ENCODE peak calls at places on chromosomes 5 and 9, in seven cellular contexts. C is tibial artery, P is PC-9, X is endodermal cell, D is Peyer's patch, L is K562, Q is OCI-LY7. B is an unnamed sample.

GRCh38 chr5:100157066-100157465 is 378.1 kb upstream of the FAM174A start:
- DNase-seq in C (no peak), P (no peak), X (no peak), D (no peak), L (no peak), Q (no peak), B (no peak)

GRCh38 chr9:94922098-94922607 is 195.7 kb downstream of the AOPEP start:
- DNase-seq in C (peak), P (peak), X (no peak), D (no peak), L (no peak), Q (no peak), B (no peak)

GRCh38 chr5:33401482-33402390 is 39.0 kb upstream of the TARS1 start:
- DNase-seq in C (no peak), P (peak), X (no peak), D (no peak), L (no peak), Q (no peak), B (no peak)

GRCh38 chr5:141121563-141121962 is at the start of gene PCDHB4:
- DNase-seq in C (no peak), P (no peak), X (peak), D (no peak), L (no peak), Q (no peak), B (no peak)

GRCh38 chr9:78858266-78858665 is 561.3 kb downstream of the PSAT1 start:
- DNase-seq in C (no peak), P (no peak), X (no peak), D (no peak), L (no peak), Q (no peak), B (no peak)

GRCh38 chr5:36944607-36945225 is 68.1 kb downstream of the NIPBL start:
- DNase-seq in C (no peak), P (peak), X (no peak), D (no peak), L (peak), Q (peak), B (no peak)

GRCh38 chr5:35924122-35924949 is 14.1 kb downstream of the CAPSL start:
- DNase-seq in C (no peak), P (no peak), X (no peak), D (no peak), L (no peak), Q (no peak), B (no peak)

GRCh38 chr5:30856242-30856641 is 337.2 kb upstream of the CDH6 start:
- DNase-seq in C (no peak), P (no peak), X (no peak), D (no peak), L (no peak), Q (no peak), B (no peak)

GRCh38 chr9:2768330-2768729 is 51.0 kb downstream of the KCNV2 start:
- DNase-seq in C (no peak), P (no peak), X (no peak), D (peak), L (no peak), Q (no peak), B (no peak)

GRCh38 chr9:6106576-6107339 is 91.3 kb upstream of the RANBP6 start:
- DNase-seq in C (no peak), P (peak), X (peak), D (no peak), L (peak), Q (peak), B (peak)

GRCh38 chr9:129624947-129625346 is 1.0 kb upstream of the NTMT1 start:
- DNase-seq in C (no peak), P (no peak), X (no peak), D (no peak), L (peak), Q (peak), B (no peak)

GRCh38 chr9:108727580-108728056 is 128.2 kb downstream of the ACTL7B start:
- DNase-seq in C (peak), P (no peak), X (no peak), D (no peak), L (no peak), Q (no peak), B (no peak)

GRCh38 chr5:171706736-171707440 is 78.7 kb upstream of the SMIM23 start:
- DNase-seq in C (no peak), P (no peak), X (peak), D (no peak), L (no peak), Q (no peak), B (no peak)

GRCh38 chr5:31811210-31811609 is 172.3 kb downstream of the PDZD2 start:
- DNase-seq in C (no peak), P (peak), X (no peak), D (no peak), L (no peak), Q (no peak), B (no peak)

GRCh38 chr9:5510360-5510931 is at the start of gene PDCD1LG2:
- DNase-seq in C (no peak), P (peak), X (no peak), D (no peak), L (no peak), Q (no peak), B (no peak)

GRCh38 chr9:90053027-90053426 is 448.2 kb downstream of the GADD45G start:
- DNase-seq in C (no peak), P (no peak), X (peak), D (no peak), L (peak), Q (peak), B (peak)

GRCh38 chr9:75930766-75931311 is 40.4 kb downstream of the PCSK5 start:
- DNase-seq in C (no peak), P (peak), X (no peak), D (no peak), L (no peak), Q (no peak), B (no peak)

GRCh38 chr9:111904889-111905288 is 8.3 kb downstream of the UGCG start:
- DNase-seq in C (no peak), P (no peak), X (no peak), D (no peak), L (no peak), Q (no peak), B (no peak)

GRCh38 chr9:124849801-124850200 is 3.5 kb upstream of the WDR38 start:
- DNase-seq in C (no peak), P (no peak), X (no peak), D (no peak), L (no peak), Q (no peak), B (no peak)

GRCh38 chr5:170338933-170339779 is 41.6 kb upstream of the LCP2 start:
- DNase-seq in C (no peak), P (no peak), X (peak), D (no peak), L (peak), Q (peak), B (no peak)

GRCh38 chr5:40679998-40680681 is 425 bp downstream of the PTGER4 start:
- DNase-seq in C (no peak), P (no peak), X (peak), D (peak), L (no peak), Q (no peak), B (no peak)

DNA sequence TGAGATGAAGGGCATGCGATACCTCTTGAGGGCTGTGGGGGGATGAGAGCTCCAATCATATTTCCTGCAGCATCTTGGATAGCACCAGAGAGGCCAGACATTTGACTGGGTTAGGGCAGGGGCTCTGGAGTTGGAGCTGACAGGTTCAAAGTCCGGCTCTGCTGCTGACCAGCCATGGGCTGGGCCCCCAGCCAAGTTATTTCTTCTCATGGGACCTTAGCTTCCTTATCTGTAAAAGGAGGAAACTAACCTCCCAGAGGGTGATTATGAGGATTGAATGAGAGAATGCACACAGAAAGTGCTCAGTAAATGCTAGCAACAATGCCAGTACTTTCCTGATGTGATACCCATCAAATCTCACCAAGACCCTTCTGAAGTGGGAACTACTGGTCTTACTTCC is 65.2 kb upstream of the SLC25A51 start:
- DNase-seq in C (no peak), P (no peak), X (no peak), D (peak), L (peak), Q (no peak), B (no peak)
- H3K27ac ChIP-seq in C (no peak), P (peak), X (no peak), D (peak), L (peak), Q (no peak), B (no peak)

GRCh38 chr5:3592298-3592697 is 3.3 kb upstream of the IRX1 start:
- DNase-seq in C (no peak), P (no peak), X (peak), D (no peak), L (no peak), Q (no peak), B (no peak)
- TF ChIP-seq CTCF in C (no peak), P (no peak), X (peak), D (no peak), L (no peak), Q (no peak), B (no peak)

GRCh38 chr9:22433691-22434090 is 12.9 kb upstream of the DMRTA1 start:
- DNase-seq in C (no peak), P (no peak), X (no peak), D (no peak), L (no peak), Q (no peak), B (no peak)
- H3K27ac ChIP-seq in C (no peak), P (no peak), X (no peak), D (no peak), L (no peak), Q (no peak), B (no peak)

GRCh38 chr5:168114444-168115017 is 176.9 kb upstream of the WWC1 start:
- DNase-seq in C (no peak), P (peak), X (peak), D (peak), L (peak), Q (peak), B (peak)
- TF ChIP-seq CTCF in C (peak), P (peak), X (peak), D (peak), L (peak), Q (peak), B (peak)

DNA sequence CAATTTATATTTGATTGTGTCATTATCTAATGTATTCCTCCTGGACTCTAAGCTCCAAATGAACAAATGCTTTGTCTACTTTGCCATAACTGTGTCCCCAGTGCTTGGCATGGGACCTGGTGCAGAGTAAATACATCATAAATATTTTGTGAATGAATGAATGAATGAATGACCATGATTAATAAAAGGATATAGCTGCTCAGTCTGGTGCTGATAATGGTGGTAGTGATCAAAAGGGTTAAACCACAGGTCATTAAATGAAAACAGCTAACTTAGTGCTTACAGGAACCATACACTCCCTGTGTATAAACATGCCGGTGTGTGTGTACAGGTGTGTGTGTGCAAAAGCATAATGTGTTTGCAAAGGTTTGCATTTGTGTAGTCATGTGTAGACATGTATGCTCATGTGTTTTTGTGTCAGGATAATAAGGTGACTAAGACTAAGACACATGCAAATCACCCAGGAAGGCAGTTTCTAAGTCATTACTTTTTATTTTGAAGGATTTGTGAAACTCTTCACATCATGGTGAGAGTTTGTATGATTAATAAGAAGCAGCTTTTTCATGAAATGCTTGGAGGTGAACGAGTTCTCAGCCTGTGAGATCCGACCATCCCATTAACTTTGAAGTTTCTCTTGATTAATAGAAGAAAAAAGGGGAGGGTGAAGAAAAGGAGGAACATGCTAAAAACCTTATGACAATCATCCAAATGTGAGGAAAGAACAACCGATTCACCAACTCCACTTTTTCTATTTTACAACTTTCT is 24.6 kb downstream of the SPARC start:
- DNase-seq in C (no peak), P (no peak), X (no peak), D (no peak), L (no peak), Q (no peak), B (no peak)
- H3K27ac ChIP-seq in C (peak), P (no peak), X (no peak), D (no peak), L (no peak), Q (no peak), B (no peak)

GRCh38 chr5:13278148-13278547 is 666.3 kb downstream of the DNAH5 start:
- DNase-seq in C (no peak), P (no peak), X (no peak), D (no peak), L (no peak), Q (peak), B (no peak)
- TF ChIP-seq CTCF in C (no peak), P (peak), X (peak), D (no peak), L (peak), Q (peak), B (peak)

DNA sequence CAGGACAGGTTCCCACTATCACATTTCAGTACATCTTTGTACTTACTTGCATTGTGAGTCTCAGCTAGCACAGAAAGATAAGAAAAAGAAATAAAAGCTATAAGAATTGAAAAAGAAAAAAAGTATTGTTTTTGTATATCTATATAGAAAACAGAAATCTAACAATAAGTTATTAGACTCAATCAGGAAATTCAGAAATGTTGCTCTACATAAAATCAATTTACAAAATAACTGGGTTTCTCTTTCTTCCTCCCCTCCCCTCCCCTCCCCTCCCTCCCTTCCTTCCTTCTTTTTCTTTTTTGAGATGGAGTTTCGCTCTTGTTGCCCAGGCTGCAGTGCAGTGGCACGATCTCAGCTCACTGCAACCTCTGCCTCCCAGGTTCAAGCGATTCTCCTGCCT is 7.2 kb upstream of the CACNA1B start:
- DNase-seq in C (no peak), P (no peak), X (no peak), D (no peak), L (no peak), Q (no peak), B (no peak)
- H3K27ac ChIP-seq in C (no peak), P (no peak), X (no peak), D (no peak), L (no peak), Q (no peak), B (no peak)

DNA sequence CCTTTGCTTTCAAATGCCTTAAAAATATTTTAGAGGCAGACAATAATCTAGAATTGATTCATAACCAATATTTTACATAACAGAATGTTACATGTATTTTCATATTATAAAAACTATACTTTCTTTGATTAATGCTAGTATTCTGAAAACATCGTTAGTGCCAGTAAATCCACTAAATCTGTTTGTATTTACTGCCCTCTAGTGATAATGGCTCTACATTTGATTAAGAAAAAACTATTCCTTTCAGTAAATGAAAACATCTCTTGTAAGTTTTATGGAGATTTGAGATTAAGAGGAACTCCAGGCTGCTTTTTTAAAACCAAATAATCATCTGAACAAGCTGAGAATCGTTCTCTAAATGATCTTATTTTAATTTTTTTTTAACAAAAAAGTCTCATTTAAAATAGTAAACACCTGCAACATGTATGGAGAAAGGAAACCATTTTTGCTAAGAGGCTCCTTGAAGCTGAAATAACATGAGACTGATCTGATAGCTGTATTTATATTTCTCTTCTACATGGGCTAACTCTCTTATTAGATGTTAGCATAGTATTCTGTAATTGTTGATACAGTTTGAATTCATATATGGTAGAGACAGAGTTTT is 424.7 kb downstream of the RAB3C start:
- DNase-seq in C (no peak), P (no peak), X (no peak), D (no peak), L (peak), Q (peak), B (no peak)
- TF ChIP-seq CTCF in C (peak), P (peak), X (peak), D (peak), L (no peak), Q (peak), B (peak)

DNA sequence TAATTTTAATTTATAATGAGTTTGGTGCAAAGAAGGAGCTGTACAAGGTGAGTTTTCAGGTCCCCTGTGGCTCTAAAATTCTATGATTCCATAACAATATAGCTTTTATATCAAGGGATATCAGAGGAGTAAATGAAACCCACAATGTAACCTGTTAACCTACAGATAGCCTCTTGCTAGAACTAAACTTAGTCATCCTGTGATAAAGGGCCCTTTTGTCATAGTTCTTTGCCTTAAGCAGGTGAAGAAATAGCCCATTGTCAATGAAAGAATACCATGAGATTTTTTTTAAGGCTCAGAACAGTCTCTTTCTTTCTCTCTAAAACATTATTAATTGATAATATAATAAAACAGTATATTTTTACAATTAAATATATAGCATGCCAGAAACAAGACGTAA is 127.8 kb downstream of the NFIB start:
- DNase-seq in C (no peak), P (peak), X (no peak), D (no peak), L (no peak), Q (no peak), B (no peak)
- H3K27ac ChIP-seq in C (no peak), P (peak), X (no peak), D (no peak), L (no peak), Q (no peak), B (no peak)

GRCh38 chr9:97638666-97639065 is 5.0 kb downstream of the NCBP1 start:
- DNase-seq in C (no peak), P (no peak), X (peak), D (no peak), L (no peak), Q (peak), B (no peak)
- TF ChIP-seq CTCF in C (no peak), P (no peak), X (peak), D (no peak), L (peak), Q (peak), B (peak)